ENCODE peak calls at places on chromosomes 6 and 20, in eight cellular contexts. U is HCT116, O is uterus, D is tibial nerve, V is ovary, Y is A549, I is Peyer's patch, E is lower leg skin. N is an unnamed sample.

GRCh38 chr6:4316867-4317400 is 181.6 kb upstream of the ECI2 start:
- DNase-seq in U (no peak), O (no peak), D (no peak), V (no peak), Y (peak), I (peak), E (peak), N (peak)

GRCh38 chr6:24126586-24127192 is 674 bp downstream of the NRSN1 start:
- DNase-seq in U (peak), O (no peak), D (no peak), V (peak), Y (peak), I (no peak), E (peak), N (peak)

GRCh38 chr6:41878246-41878645 is 16.9 kb downstream of the USP49 start:
- DNase-seq in U (no peak), O (no peak), D (no peak), V (no peak), Y (no peak), I (no peak), E (no peak), N (no peak)

GRCh38 chr6:94548211-94548610 is 1029.1 kb upstream of the MANEA start:
- DNase-seq in U (no peak), O (no peak), D (no peak), V (no peak), Y (no peak), I (no peak), E (no peak), N (no peak)

GRCh38 chr20:35972445-35972844 is 4.1 kb downstream of the CNBD2 start:
- DNase-seq in U (no peak), O (no peak), D (no peak), V (no peak), Y (no peak), I (no peak), E (no peak), N (no peak)

GRCh38 chr6:108589244-108589730 is 28.6 kb downstream of the FOXO3 start:
- DNase-seq in U (peak), O (peak), D (peak), V (peak), Y (peak), I (peak), E (peak), N (no peak)

GRCh38 chr6:147382945-147383554 is 125.4 kb upstream of the SAMD5 start:
- DNase-seq in U (peak), O (no peak), D (no peak), V (no peak), Y (peak), I (no peak), E (no peak), N (no peak)

GRCh38 chr6:17429381-17430061 is 36.1 kb downstream of the CAP2 start:
- DNase-seq in U (no peak), O (no peak), D (no peak), V (no peak), Y (no peak), I (no peak), E (no peak), N (no peak)

GRCh38 chr20:59174975-59175374 is 11.4 kb downstream of the ZNF831 start:
- DNase-seq in U (no peak), O (no peak), D (no peak), V (no peak), Y (no peak), I (no peak), E (no peak), N (no peak)

GRCh38 chr6:100775667-100776066 is 105.5 kb downstream of the ASCC3 start:
- DNase-seq in U (no peak), O (no peak), D (no peak), V (no peak), Y (no peak), I (no peak), E (no peak), N (no peak)

GRCh38 chr6:95145457-95145856 is 431.9 kb upstream of the MANEA start:
- DNase-seq in U (no peak), O (no peak), D (no peak), V (no peak), Y (no peak), I (no peak), E (no peak), N (no peak)

GRCh38 chr6:105952762-105953700 is 133.1 kb upstream of the PRDM1 start:
- DNase-seq in U (no peak), O (no peak), D (no peak), V (no peak), Y (no peak), I (no peak), E (no peak), N (no peak)

GRCh38 chr6:65113581-65113980 is 593.4 kb downstream of the EYS start:
- DNase-seq in U (no peak), O (no peak), D (no peak), V (no peak), Y (no peak), I (no peak), E (no peak), N (no peak)

GRCh38 chr6:105804436-105804835 is 281.7 kb upstream of the PRDM1 start:
- DNase-seq in U (no peak), O (no peak), D (no peak), V (no peak), Y (no peak), I (no peak), E (no peak), N (no peak)

GRCh38 chr6:14671261-14671681 is 553.7 kb downstream of the CD83 start:
- DNase-seq in U (no peak), O (peak), D (no peak), V (peak), Y (no peak), I (no peak), E (no peak), N (no peak)

GRCh38 chr6:112100561-112100960 is 13.2 kb downstream of the FAM229B start:
- DNase-seq in U (no peak), O (no peak), D (no peak), V (no peak), Y (no peak), I (no peak), E (no peak), N (no peak)

GRCh38 chr6:20657274-20657800 is 123.1 kb downstream of the CDKAL1 start:
- DNase-seq in U (no peak), O (no peak), D (no peak), V (no peak), Y (no peak), I (no peak), E (no peak), N (no peak)

GRCh38 chr20:20969701-20970100 is 136.5 kb downstream of the LINC00237 start:
- DNase-seq in U (no peak), O (no peak), D (no peak), V (no peak), Y (no peak), I (no peak), E (no peak), N (no peak)

GRCh38 chr6:435442-436307 is 44.1 kb downstream of the IRF4 start:
- DNase-seq in U (no peak), O (no peak), D (no peak), V (no peak), Y (no peak), I (no peak), E (no peak), N (peak)

GRCh38 chr6:113565306-113565705 is 291.8 kb upstream of the MARCKS start:
- DNase-seq in U (no peak), O (no peak), D (no peak), V (no peak), Y (no peak), I (no peak), E (no peak), N (no peak)

GRCh38 chr6:81759782-81760181 is 7.3 kb upstream of the TENT5A start:
- DNase-seq in U (no peak), O (no peak), D (no peak), V (no peak), Y (peak), I (no peak), E (no peak), N (no peak)

GRCh38 chr6:89818977-89819335 is 638 bp downstream of the MDN1 start:
- DNase-seq in U (no peak), O (no peak), D (no peak), V (no peak), Y (peak), I (peak), E (no peak), N (no peak)

GRCh38 chr6:41460742-41461336 is 85.3 kb upstream of the FOXP4 start:
- DNase-seq in U (peak), O (no peak), D (no peak), V (no peak), Y (peak), I (no peak), E (no peak), N (no peak)

DNA sequence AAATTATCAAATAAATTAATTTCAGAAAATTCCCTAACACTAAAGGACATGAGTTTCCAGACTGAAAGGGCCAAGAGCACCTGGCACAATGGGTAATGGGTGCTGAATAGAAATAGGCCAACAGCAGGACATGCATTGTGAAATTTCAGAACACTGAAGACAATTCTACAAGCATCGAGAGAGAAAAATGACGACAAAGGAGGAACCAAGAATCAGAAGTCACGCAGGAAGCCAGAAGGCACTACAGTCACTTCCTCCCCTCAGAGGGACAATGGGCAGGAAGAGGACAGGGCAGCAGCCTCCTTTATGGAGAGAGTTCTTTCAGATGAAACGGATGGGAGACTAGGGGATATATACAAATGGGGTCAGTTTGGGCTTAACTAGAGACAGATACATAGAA is 29.6 kb downstream of the PCNA start:
- DNase-seq in U (no peak), O (no peak), D (no peak), V (no peak), Y (no peak), I (peak), E (peak), N (no peak)
- TF ChIP-seq POLR2A in U (no peak), O (no peak), D (peak), V (no peak), Y (no peak), I (no peak), E (no peak), N (no peak)

DNA sequence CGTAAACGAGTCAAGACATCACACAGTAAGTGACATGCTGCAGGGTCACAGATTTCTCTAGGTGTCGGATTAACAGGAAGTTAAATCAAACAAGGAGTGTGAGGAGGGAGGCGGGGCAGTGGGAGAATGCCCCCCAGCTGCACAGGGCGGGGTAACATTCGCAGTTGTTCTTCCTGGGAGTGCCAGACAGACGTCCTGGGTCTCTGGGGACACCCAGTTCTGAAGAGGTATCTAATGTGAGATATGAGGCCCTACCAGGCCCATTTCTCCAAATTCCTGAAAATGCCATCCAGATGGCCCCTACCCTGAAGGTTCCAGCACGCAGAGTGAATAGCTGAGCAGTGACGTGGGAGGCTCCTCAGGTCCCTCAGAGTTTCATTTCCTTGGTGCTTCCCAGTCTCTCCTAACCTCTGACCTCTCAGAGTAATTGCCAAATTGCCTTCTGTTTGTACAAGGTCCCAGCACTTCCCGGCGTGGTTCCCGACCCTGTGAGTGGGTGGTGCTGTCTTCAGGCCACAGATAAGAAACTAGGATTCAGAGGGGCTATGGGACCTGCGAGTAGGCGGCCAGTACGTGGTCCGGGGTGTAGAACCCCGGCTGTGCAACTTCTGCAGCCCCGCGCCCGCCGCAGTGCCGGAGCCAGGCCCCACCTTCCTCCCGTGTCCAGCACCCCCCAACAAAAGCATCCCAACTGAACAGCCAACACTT is 1.8 kb downstream of the RRBP1 start:
- DNase-seq in U (no peak), O (peak), D (no peak), V (peak), Y (peak), I (peak), E (peak), N (peak)
- TF ChIP-seq POLR2A in U (no peak), O (no peak), D (no peak), V (no peak), Y (no peak), I (no peak), E (no peak), N (no peak)

DNA sequence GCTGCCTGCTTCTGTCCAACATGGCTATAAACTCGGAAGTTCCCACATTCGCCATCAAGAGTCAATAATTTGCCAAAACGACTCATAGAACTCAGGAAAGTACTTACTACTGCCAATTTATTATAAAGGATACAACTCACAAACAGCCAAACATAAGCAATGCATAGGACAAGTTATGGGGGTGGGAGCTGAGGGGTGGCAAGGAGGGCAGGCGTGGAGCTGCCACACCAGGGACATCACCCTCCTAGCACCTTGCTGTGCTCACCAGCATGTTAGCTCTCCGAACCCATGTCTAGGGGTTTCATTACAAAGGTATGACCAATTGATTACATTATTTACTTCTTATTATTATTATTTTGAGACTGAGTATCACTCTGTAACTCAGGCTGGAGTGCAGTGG is 12.4 kb downstream of the EIF2S2 start:
- DNase-seq in U (no peak), O (no peak), D (no peak), V (no peak), Y (no peak), I (no peak), E (no peak), N (no peak)
- TF ChIP-seq POLR2A in U (no peak), O (no peak), D (no peak), V (no peak), Y (no peak), I (no peak), E (no peak), N (no peak)

DNA sequence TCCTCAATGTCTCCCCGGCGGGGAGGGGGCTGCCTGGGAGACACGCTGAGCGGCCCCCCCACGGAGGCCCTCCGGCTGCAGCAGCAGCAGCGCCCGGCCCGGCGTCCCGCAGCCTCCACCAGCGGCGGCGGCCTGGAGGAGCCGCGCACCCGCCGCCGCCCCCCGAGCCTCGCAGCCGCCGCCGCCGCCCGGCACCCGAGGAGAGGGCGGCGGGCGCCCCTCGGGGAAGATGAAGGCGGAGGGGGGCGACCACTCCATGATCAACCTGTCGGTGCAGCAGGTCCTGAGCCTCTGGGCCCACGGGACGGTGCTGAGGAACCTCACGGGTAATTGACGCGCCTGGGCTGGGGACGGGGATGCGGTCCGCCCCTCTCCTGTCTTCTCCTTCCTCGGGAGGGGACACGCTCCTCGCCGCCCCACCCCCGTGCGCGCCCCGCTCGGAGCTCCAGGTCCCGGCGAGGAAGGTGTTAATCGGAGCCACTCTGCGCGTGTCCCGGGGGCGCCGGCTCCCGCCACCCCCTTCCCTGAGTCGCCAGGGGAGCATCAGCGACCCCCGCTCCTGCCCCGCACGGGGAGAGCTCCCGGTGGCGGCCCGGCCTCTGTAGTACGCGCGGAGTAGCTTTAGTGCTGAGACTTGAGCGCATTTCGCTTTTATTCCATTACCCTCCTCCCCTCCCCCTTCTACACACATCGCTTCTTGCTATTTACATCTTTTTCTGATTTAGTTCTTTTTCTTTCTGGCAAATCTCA is 675 bp downstream of the TMEM170B start:
- DNase-seq in U (no peak), O (peak), D (no peak), V (peak), Y (no peak), I (peak), E (no peak), N (no peak)
- TF ChIP-seq POLR2A in U (no peak), O (peak), D (no peak), V (no peak), Y (no peak), I (no peak), E (no peak), N (no peak)

GRCh38 chr6:30744054-30744805 is at the start of gene IER3:
- DNase-seq in U (peak), O (peak), D (peak), V (peak), Y (peak), I (peak), E (peak), N (peak)
- TF ChIP-seq POLR2A in U (peak), O (peak), D (peak), V (peak), Y (peak), I (peak), E (peak), N (peak)